ENCODE peak calls at places on chromosomes 12 and 14, in six cellular contexts. D is OCI-LY7, Q is T-helper 2 cell, B is H7, A is NCI-H146, E is NAMALWA. V is an unnamed sample.

GRCh38 chr12:126890097-126890496 is 1376.9 kb upstream of the TMEM132C start:
- DNase-seq in D (no peak), Q (no peak), B (no peak), A (no peak), E (no peak), V (no peak)

GRCh38 chr12:68264864-68265256 is 11.5 kb upstream of the IL22 start:
- DNase-seq in D (no peak), Q (no peak), B (no peak), A (no peak), E (no peak), V (no peak)

GRCh38 chr14:102040153-102040552 is 46.7 kb downstream of the HSP90AA1 start:
- DNase-seq in D (no peak), Q (no peak), B (peak), A (no peak), E (no peak), V (no peak)

GRCh38 chr12:91741932-91742331 is 403.7 kb downstream of the BTG1 start:
- DNase-seq in D (no peak), Q (no peak), B (no peak), A (no peak), E (no peak), V (no peak)

GRCh38 chr12:49559011-49559675 is 8.8 kb downstream of the MCRS1 start:
- DNase-seq in D (no peak), Q (no peak), B (no peak), A (no peak), E (no peak), V (no peak)

GRCh38 chr12:67676624-67677023 is 28.1 kb downstream of the DYRK2 start:
- DNase-seq in D (no peak), Q (no peak), B (no peak), A (no peak), E (no peak), V (no peak)

GRCh38 chr12:130952106-130952505 is 1.6 kb upstream of the ADGRD1 start:
- DNase-seq in D (no peak), Q (no peak), B (no peak), A (no peak), E (no peak), V (no peak)

GRCh38 chr14:104277416-104278213 is 139.2 kb downstream of the KIF26A start:
- DNase-seq in D (no peak), Q (no peak), B (peak), A (no peak), E (no peak), V (no peak)

GRCh38 chr14:56555921-56556570 is 23.6 kb upstream of the TMEM260 start:
- DNase-seq in D (peak), Q (no peak), B (peak), A (peak), E (peak), V (no peak)

V was measured in endothelial cell.